ENCODE peak calls at places on chromosomes 6 and 20, in four cellular contexts. P is dorsolateral prefrontal cortex, X is fibroblast of mammary gland, B is cardiac fibroblast. A is an unnamed sample.

GRCh38 chr20:46959081-46959692 is 64.5 kb downstream of the EYA2 start:
- DNase-seq in X (peak; percentile 98), P (no peak), B (peak; percentile 73), A (no peak)

GRCh38 chr6:97055743-97056142 is 131.2 kb downstream of the KLHL32 start:
- DNase-seq in X (no peak), B (no peak), P (no peak), A (no peak)

GRCh38 chr6:13235339-13235738 is 93.0 kb downstream of the TBC1D7 start:
- DNase-seq in B (no peak), X (no peak), P (no peak), A (peak; percentile 2)

GRCh38 chr20:5981139-5981538 is 30.7 kb downstream of the MCM8 start:
- DNase-seq in X (no peak), P (no peak), B (no peak), A (no peak)

GRCh38 chr20:47529840-47530239 is 28.2 kb downstream of the NCOA3 start:
- DNase-seq in P (no peak), X (peak; percentile 19), B (peak; percentile 55), A (no peak)

GRCh38 chr6:48061630-48062029 is 49.4 kb downstream of the PTCHD4 start:
- DNase-seq in B (peak; percentile 57), X (peak; percentile 71), P (no peak), A (no peak)

GRCh38 chr20:37941332-37941731 is 38.4 kb downstream of the VSTM2L start:
- DNase-seq in X (no peak), B (no peak), P (no peak), A (no peak)

GRCh38 chr6:414447-414846 is 22.9 kb downstream of the IRF4 start:
- DNase-seq in X (no peak), B (no peak), P (no peak), A (no peak)

GRCh38 chr6:44011350-44011925 is 115.8 kb downstream of the MRPL14 start:
- DNase-seq in P (no peak), X (no peak), B (no peak), A (no peak)

GRCh38 chr6:17839526-17839925 is 132.8 kb upstream of the NUP153 start:
- DNase-seq in B (no peak), P (no peak), X (no peak), A (no peak)

GRCh38 chr6:25942561-25943147 is 12.2 kb upstream of the SLC17A2 start:
- DNase-seq in P (no peak), X (peak; percentile 75), B (peak; percentile 73), A (no peak)

GRCh38 chr6:126198581-126198980 is 141.3 kb upstream of the CENPW start:
- DNase-seq in X (no peak), P (no peak), B (no peak), A (no peak)

GRCh38 chr20:12108842-12109241 is 191.1 kb downstream of the BTBD3 start:
- DNase-seq in B (no peak), X (no peak), P (no peak), A (no peak)

GRCh38 chr20:11379257-11380011 is 538.3 kb upstream of the BTBD3 start:
- DNase-seq in B (peak; percentile 13), X (no peak), P (no peak), A (no peak)

GRCh38 chr6:72363844-72364740 is 257.8 kb upstream of the KCNQ5 start:
- DNase-seq in P (peak; percentile 46), X (peak; percentile 98), B (peak; percentile 89), A (no peak)

GRCh38 chr6:148789991-148790390 is 43.2 kb downstream of the UST start:
- DNase-seq in P (no peak), B (no peak), X (no peak), A (no peak)

GRCh38 chr6:52361347-52361944 is 505 bp upstream of the PAQR8 start:
- DNase-seq in B (no peak), P (no peak), X (peak; percentile 54), A (no peak)

GRCh38 chr20:49385471-49385870 is 97.0 kb downstream of the KCNB1 start:
- DNase-seq in X (peak; percentile 45), B (peak; percentile 47), P (no peak), A (no peak)

GRCh38 chr20:31829731-31830130 is 10.6 kb downstream of the MYLK2 start:
- DNase-seq in B (no peak), P (peak; percentile 4), X (no peak), A (no peak)

GRCh38 chr20:48897298-48898044 is 24.0 kb upstream of the ARFGEF2 start:
- DNase-seq in P (no peak), X (peak; percentile 80), B (peak; percentile 62), A (no peak)

GRCh38 chr6:13377054-13377758 is 48.9 kb upstream of the TBC1D7 start:
- DNase-seq in P (no peak), X (no peak), B (no peak), A (no peak)

DNA sequence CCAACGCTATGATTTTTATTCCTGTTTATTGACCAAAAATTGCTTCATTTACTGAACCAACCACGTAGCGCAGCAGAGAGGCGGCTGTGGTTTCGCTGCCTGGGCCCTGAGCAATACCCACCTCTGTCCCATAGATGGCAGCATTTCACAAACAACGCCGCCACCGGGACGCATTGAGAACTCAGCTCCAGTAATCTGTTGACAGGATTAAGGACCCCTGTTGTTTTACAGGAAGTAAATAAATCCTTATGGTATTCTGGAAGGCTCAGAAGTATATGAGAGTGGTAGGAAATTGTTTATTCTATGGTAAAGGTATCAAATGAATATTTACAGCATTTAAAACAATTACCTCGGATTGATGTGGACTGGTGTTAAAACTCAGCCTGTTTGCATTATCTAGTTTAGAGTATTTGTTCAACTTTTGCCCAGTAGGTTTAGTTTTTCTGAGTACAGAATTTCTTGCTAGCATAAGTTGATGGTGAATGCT is 547.9 kb upstream of the SLC35B3 start:
- DNase-seq in P (peak; percentile 65), B (peak; percentile 70), X (peak; percentile 52), A (peak; percentile 89)
- TF ChIP-seq CTCF in P (peak; percentile 93), B (peak; percentile 97), X (peak; percentile 89), A (peak; percentile 98)

GRCh38 chr20:24305366-24305765 is 164.1 kb upstream of the SYNDIG1 start:
- DNase-seq in B (no peak), X (no peak), P (no peak), A (no peak)

GRCh38 chr20:24297928-24298327 is 171.5 kb upstream of the SYNDIG1 start:
- DNase-seq in X (no peak), B (no peak), P (no peak), A (no peak)

GRCh38 chr20:24303393-24303792 is 166.0 kb upstream of the SYNDIG1 start:
- DNase-seq in X (peak; percentile 2), B (no peak), P (no peak), A (no peak)
- TF ChIP-seq CTCF in X (no peak), B (no peak), P (peak; percentile 74), A (no peak)

GRCh38 chr6:85127179-85127498 is 322.7 kb upstream of the NT5E start:
- DNase-seq in B (no peak), P (no peak), X (no peak), A (no peak)
- TF ChIP-seq CTCF in B (no peak), P (no peak), X (no peak), A (no peak)

GRCh38 chr6:167045828-167046580 is 46.8 kb downstream of the CEP43 start:
- DNase-seq in B (no peak), X (no peak), P (no peak), A (no peak)
- TF ChIP-seq CTCF in B (no peak), X (peak; percentile 5), P (no peak), A (no peak)

DNA sequence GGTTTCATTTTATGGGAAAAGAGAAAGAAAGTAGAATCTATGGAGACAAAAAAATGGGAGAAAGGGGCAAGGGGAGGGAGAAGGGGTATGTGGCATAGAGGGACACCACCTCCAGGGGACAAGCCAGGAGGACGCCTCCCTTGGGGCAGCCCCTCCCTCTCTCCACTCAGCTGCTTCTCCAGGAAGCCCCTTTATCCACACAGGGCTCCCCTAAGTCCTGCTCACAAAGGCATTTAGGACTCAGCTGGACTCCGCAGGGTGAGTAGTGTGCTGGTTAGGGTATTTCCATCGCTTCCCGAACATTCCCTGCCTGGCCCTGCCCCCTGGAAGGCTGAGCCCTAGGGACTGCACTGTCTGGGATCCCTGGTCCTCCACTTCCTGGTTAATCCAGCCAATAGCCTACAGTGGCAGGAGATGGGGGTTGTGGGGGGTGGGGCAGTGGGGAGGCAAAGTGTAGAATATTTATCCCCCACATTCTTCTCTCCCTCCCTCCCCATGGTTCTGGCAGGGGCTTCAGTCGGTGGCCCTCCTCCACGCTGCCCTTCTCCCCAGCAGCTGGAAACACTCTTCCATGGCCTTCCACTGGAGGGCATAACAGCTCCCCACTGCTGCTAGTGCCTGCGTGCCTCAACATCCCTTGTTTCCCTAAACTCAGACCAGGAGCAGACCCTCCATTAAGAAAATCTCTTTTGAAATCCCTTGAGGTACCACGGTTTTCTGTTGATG is 84.8 kb downstream of the SNX5 start:
- DNase-seq in X (no peak), P (no peak), B (no peak), A (no peak)
- TF ChIP-seq CTCF in X (no peak), P (no peak), B (no peak), A (no peak)

GRCh38 chr6:8904754-8905153 is 469.4 kb upstream of the SLC35B3 start:
- DNase-seq in X (no peak), B (no peak), P (no peak), A (no peak)
- TF ChIP-seq CTCF in X (peak; percentile 3), B (no peak), P (no peak), A (peak; percentile 21)

GRCh38 chr6:39791311-39791710 is 865 bp upstream of the DAAM2 start:
- DNase-seq in P (no peak), X (peak; percentile 31), B (peak; percentile 41), A (no peak)
- TF ChIP-seq CTCF in P (peak; percentile 66), X (peak; percentile 37), B (peak; percentile 25), A (no peak)

GRCh38 chr6:132207991-132208390 is 193.3 kb downstream of the MOXD1 start:
- DNase-seq in B (no peak), X (no peak), P (no peak), A (no peak)

GRCh38 chr6:132205946-132206345 is 195.3 kb downstream of the MOXD1 start:
- DNase-seq in P (no peak), B (no peak), X (no peak), A (no peak)

GRCh38 chr6:132210886-132211563 is 190.2 kb downstream of the MOXD1 start:
- DNase-seq in X (no peak), P (no peak), B (no peak), A (no peak)

GRCh38 chr6:132213191-132213590 is 188.1 kb downstream of the MOXD1 start:
- DNase-seq in B (no peak), X (no peak), P (no peak), A (no peak)

GRCh38 chr6:132209351-132209750 is 191.9 kb downstream of the MOXD1 start:
- DNase-seq in X (no peak), B (no peak), P (no peak), A (no peak)
- TF ChIP-seq CTCF in X (no peak), B (no peak), P (no peak), A (no peak)

GRCh38 chr6:36249010-36249409 is 20.9 kb upstream of the PNPLA1 start:
- DNase-seq in X (peak; percentile 62), P (no peak), B (peak; percentile 91), A (no peak)
- TF ChIP-seq CTCF in X (peak; percentile 13), P (no peak), B (no peak), A (no peak)

DNA sequence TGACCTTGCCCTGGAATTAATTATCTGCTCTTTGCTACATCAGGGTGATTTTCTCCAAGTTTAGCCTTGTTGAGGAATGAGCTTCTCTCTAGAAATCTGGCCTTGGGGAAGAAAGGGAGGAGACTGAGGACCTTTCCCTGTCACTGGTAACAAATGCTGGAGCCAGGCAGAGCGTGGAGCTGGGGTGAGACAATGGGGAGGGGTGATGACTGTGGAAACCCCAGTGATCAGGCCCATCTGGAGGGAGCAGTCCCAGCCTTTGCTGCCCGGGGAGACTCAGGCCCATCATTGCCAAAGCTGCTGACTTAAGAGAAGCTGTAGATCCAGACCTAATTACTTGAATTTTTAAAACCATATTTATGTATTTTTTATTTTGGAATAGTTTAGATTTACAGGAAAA is 31.3 kb downstream of the BCAS4 start:
- DNase-seq in B (peak; percentile 23), P (no peak), X (peak; percentile 51), A (no peak)
- TF ChIP-seq CTCF in B (no peak), P (no peak), X (no peak), A (no peak)

A was measured in osteocyte.